ENCODE peak calls at places on chromosomes 1 and 21, in nine cellular contexts. I is iPS-NIHi11; X is GM03348; Q is activated T-helper 1 cell treated with Interleukin-2 at 50 U/mL for 16 hours; U is activated naive CD4-positive, alpha-beta T cell treated with anti-CD3 and anti-CD28 coated beads, Interleukin-2, amount 50 U/mL, for 16 hours; H is CD4-positive, alpha-beta T cell; S is effector memory CD8-positive, alpha-beta T cell; A is mammary epithelial cell; L is right lobe of liver. K is an unnamed sample.

GRCh38 chr1:18256318-18257235 is 149.0 kb downstream of the IGSF21 start:
- DNase-seq in I (peak), X (peak), Q (no peak), U (no peak), H (no peak), S (no peak), A (peak), L (peak), K (peak)

GRCh38 chr1:66350001-66350547 is 183.9 kb upstream of the SGIP1 start:
- DNase-seq in I (peak), X (no peak), Q (no peak), U (peak), H (no peak), S (peak), A (peak), L (no peak), K (no peak)

GRCh38 chr1:219304227-219305226 is 130.8 kb downstream of the LYPLAL1 start:
- DNase-seq in I (no peak), X (peak), Q (no peak), U (no peak), H (no peak), S (no peak), A (peak), L (no peak), K (peak)

GRCh38 chr21:15552914-15553491 is 176.8 kb upstream of the USP25 start:
- DNase-seq in I (peak), X (peak), Q (no peak), U (no peak), H (no peak), S (no peak), A (peak), L (no peak), K (peak)

GRCh38 chr1:92705456-92705855 is 79.5 kb downstream of the EVI5 start:
- DNase-seq in I (no peak), X (no peak), Q (no peak), U (no peak), H (no peak), S (no peak), A (no peak), L (no peak), K (no peak)

GRCh38 chr21:15210235-15210678 is 145.5 kb upstream of the NRIP1 start:
- DNase-seq in I (no peak), X (no peak), Q (no peak), U (no peak), H (no peak), S (no peak), A (peak), L (peak), K (peak)

GRCh38 chr1:244782056-244782455 is 53.4 kb upstream of the COX20 start:
- DNase-seq in I (no peak), X (peak), Q (no peak), U (no peak), H (no peak), S (no peak), A (no peak), L (no peak), K (no peak)

GRCh38 chr1:6414443-6414844 is 5.3 kb downstream of the HES2 start:
- DNase-seq in I (peak), X (peak), Q (no peak), U (peak), H (no peak), S (no peak), A (peak), L (no peak), K (peak)

GRCh38 chr1:169604781-169605560 is 18.7 kb upstream of the F5 start:
- DNase-seq in I (no peak), X (no peak), Q (peak), U (peak), H (peak), S (peak), A (no peak), L (no peak), K (no peak)

GRCh38 chr1:228141871-228142615 is 2.0 kb downstream of the GUK1 start:
- DNase-seq in I (no peak), X (no peak), Q (no peak), U (no peak), H (peak), S (no peak), A (peak), L (peak), K (no peak)

K was measured in RWPE1.